ENCODE peak calls at places on chromosomes 4 and X, in four cellular contexts. C is heart left ventricle, U is breast epithelium, K is neuronal stem cell. I is an unnamed sample.
A peak's percentile ranks its signal among the peaks of the same experiment; 100 is the strongest.

GRCh38 chr4:75672461-75673026 is 667 bp downstream of the G3BP2 start:
- DNase-seq in K (peak; percentile 29), U (peak; percentile 72), C (peak; percentile 85), I (peak; percentile 78)

GRCh38 chrX:28586891-28587635 is at the start of gene IL1RAPL1:
- DNase-seq in C (no peak), K (no peak), U (no peak), I (no peak)

GRCh38 chrX:136597356-136597755 is 50.6 kb upstream of the CD40LG start:
- DNase-seq in K (no peak), C (no peak), U (no peak), I (no peak)

GRCh38 chr4:101232074-101232776 is 115.1 kb downstream of the PPP3CA start:
- DNase-seq in C (peak; percentile 41), K (no peak), U (no peak), I (peak; percentile 6)

GRCh38 chrX:72340046-72340445 is 34.3 kb upstream of the CITED1 start:
- DNase-seq in C (no peak), U (no peak), K (no peak), I (no peak)

GRCh38 chr4:82515705-82516104 is 46.1 kb downstream of the TMEM150C start:
- DNase-seq in K (no peak), U (no peak), C (no peak), I (no peak)

GRCh38 chr4:170872794-170873193 is 783.0 kb upstream of the AADAT start:
- DNase-seq in U (no peak), C (no peak), K (no peak), I (no peak)

GRCh38 chrX:2707334-2707760 is 16.3 kb downstream of the CD99 start:
- DNase-seq in C (no peak), K (no peak), U (peak; percentile 67), I (peak; percentile 68)

GRCh38 chr4:138158746-138159297 is 83.3 kb downstream of the SLC7A11 start:
- DNase-seq in C (no peak), U (no peak), K (no peak), I (no peak)

GRCh38 chr4:153438916-153439756 is 27.0 kb upstream of the TMEM131L start:
- DNase-seq in U (no peak), K (no peak), C (no peak), I (no peak)

GRCh38 chr4:31349907-31350306 is 629.7 kb downstream of the PCDH7 start:
- DNase-seq in U (no peak), K (peak; percentile 21), C (no peak), I (no peak)

GRCh38 chr4:185020293-185020808 is 2.1 kb downstream of the HELT start:
- DNase-seq in C (no peak), K (no peak), U (no peak), I (no peak)

GRCh38 chr4:70511365-70511764 is 7.0 kb upstream of the AMTN start:
- DNase-seq in U (no peak), K (no peak), C (no peak), I (no peak)

GRCh38 chrX:11641368-11641767 is 24.4 kb downstream of the ARHGAP6 start:
- DNase-seq in U (no peak), K (no peak), C (no peak), I (no peak)

GRCh38 chr4:5371415-5372190 is 320.3 kb downstream of the STK32B start:
- DNase-seq in C (no peak), U (no peak), K (no peak), I (no peak)

GRCh38 chr4:101277661-101278060 is 69.7 kb downstream of the PPP3CA start:
- DNase-seq in K (no peak), C (no peak), U (no peak), I (no peak)

GRCh38 chrX:19670321-19670750 is 155.0 kb upstream of the MAP3K15 start:
- DNase-seq in C (no peak), U (no peak), K (no peak), I (peak; percentile 30)

GRCh38 chr4:7699040-7699439 is 240.6 kb downstream of the AFAP1 start:
- DNase-seq in K (no peak), C (peak; percentile 63), U (no peak), I (no peak)

GRCh38 chr4:82491251-82491960 is 61.0 kb downstream of the ENOPH1 start:
- DNase-seq in K (no peak), C (no peak), U (no peak), I (no peak)

DNA sequence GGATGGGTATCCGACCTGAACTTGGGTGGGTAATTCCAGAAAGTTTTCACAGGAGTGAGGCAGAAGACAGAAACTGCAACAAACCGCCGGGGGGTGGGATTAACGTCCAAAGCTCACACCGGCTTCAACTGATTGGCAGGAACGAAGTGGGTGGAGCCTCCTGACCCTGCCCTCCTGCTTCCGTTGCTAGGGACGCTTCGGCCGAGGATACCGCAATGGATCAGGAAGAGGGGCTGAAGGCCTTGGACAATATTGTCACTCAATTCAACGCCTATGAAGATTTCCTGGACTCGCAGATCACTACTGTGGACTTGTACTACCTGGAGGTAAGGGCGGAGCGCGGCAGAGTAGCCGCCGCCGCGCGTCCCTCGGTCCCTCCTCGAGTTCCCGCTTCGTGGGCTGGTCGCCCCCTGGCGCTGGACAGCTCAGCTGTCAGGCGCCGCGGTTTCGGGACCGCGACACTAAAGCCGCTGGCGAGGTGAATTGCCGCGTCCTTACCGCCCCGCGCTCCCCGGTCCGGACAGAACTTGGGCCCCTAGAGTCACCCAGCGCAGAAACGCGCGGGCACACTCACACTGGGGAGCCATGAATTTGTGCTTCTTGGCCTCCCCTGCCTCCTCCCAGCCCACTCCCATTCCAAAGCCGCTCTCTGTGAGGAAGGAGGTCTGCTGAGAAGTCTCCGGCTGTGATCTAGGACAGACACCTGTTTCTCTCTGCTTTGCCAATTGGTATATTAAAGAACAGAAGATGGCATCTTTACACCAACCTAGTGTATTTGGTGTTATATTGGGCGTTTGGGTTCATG is at the start of gene CFAP299:
- DNase-seq in C (peak; percentile 86), U (peak; percentile 70), K (peak; percentile 82), I (peak; percentile 59)
- H3K4me3 ChIP-seq in C (peak within 1 kb of the TSS; percentile 68), U (peak within 1 kb of the TSS; percentile 68), K (peak within 1 kb of the TSS; percentile 63), I (peak within 1 kb of the TSS; percentile 63)

GRCh38 chr4:288891-289290 is 16.4 kb downstream of the ZNF732 start:
- DNase-seq in U (no peak), C (no peak), K (no peak), I (no peak)
- H3K4me3 ChIP-seq in U (no peak overlapping the region), C (no peak overlapping the region), K (no peak overlapping the region), I (no peak overlapping the region)

GRCh38 chr4:42892413-42892812 is at the start of gene GRXCR1:
- DNase-seq in K (no peak), C (no peak), U (no peak), I (no peak)
- H3K4me3 ChIP-seq in K (no peak within 1 kb of the TSS), C (no peak within 1 kb of the TSS), U (no peak within 1 kb of the TSS), I (no peak within 1 kb of the TSS)

DNA sequence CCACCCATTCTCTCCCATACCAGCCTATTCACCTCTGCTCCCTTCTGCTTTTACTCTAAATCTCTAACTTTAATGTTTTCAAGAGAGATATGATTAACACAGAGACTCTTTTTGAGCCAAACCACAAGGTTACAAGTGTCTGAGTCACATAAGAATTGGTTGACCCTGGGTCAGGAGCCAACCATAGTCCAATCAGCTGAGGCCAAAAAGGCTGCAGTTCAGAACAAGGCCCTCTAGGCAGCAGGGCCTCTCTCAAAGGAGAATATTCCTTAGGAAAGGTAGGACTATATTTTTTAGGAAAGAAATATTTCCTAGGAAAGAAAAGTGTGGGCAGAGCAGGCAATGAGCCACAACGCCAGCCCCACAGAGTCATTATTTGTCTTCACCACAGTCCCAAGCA is 2.3 kb downstream of the ATP8A1 start:
- DNase-seq in U (no peak), K (no peak), C (no peak), I (no peak)
- H3K4me3 ChIP-seq in U (no peak overlapping the region), K (no peak overlapping the region), C (peak overlapping the region; percentile 90), I (peak overlapping the region; percentile 94)

DNA sequence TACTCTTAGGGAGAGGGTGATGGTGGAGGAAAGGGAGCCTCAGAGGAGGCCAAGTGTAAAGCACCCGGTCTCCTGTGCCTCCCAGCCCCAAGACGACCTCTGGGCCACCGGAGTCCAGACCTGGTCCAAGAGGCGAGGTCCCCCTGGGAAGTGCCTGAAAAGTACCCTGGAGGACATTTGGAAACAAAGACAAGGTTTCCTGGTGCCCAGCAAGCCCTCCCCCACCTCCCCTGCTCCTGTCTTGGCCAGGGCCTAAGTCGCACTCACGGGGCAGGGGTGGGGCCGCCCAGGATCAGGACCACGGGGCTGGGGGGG is 532 bp upstream of the SH3BP2 start:
- DNase-seq in U (peak; percentile 49), C (no peak), K (no peak), I (no peak)
- H3K4me3 ChIP-seq in U (peak overlapping the region; percentile 88), C (peak overlapping the region; percentile 23), K (no peak overlapping the region), I (no peak overlapping the region)

DNA sequence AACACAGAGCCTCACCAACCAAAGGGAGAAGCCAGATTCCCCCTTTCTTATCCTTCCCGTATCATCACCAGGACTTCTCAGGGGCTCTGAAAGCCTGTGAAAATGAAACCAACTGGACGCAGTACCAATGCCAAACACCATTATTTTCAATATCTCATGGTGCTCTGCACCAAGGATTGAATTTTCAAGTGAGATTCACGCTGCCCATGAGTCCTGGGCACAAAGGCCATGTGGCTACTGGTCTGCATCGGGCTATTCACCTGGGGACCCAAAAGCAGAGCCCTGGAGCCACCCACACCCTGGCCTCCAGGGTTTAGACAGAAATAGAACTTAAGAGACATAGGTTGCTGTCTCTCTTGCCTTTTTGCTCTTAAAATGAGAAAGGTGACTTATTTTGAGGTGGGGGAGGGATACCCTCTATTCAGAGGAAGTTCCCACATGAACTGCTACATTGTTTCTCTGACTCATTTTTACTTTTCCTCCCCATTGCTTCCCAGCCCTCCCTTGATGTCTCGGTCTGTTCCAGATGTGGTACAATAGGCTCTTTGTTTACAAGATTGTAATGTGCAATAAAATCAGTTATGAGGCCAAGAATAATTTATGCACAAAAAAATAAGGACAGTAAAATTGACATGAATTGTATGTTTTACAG is 55.4 kb downstream of the MAML3 start:
- DNase-seq in U (no peak), K (no peak), C (no peak), I (no peak)
- H3K4me3 ChIP-seq in U (peak overlapping the region; percentile 57), K (no peak overlapping the region), C (peak overlapping the region; percentile 40), I (peak overlapping the region; percentile 11)

DNA sequence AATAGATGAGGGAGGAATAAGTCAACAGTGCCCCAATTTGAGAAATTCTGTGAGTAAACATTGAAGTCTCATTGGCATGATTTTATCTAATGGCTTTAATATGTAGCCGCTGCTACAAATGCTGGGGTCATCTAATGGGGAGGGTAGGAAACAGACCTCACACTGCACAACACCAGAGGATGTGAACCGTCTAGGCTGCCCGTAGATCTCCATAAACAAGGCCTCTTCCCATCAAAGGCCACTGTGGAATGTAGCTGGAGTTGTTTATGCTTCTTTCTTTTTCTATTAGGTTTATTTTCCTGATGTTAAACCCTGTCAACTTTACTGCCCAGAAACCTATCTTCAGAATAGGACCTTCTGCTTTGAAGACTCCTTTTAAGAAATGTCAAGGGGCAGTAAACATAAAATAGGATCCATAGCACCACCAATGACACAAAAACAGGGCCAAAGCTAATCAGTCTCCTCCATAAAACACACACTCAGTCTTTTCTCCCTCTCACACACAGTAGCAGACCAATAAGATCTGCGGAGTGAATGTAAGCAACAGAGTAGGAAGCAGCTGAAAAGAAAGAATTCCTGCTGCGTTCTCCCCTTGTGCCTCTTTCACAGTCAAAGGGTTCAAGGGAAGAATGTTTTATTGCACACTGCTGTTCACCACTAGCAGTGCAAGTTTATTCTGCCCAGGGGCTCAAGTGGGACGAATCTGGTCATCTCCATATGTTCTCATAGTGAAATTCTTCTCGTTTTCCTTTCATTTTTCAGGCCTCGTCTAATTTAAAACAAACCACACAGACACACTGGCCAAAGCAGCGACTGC is 72.2 kb downstream of the MAML3 start:
- DNase-seq in C (no peak), K (no peak), U (no peak), I (no peak)
- H3K4me3 ChIP-seq in C (no peak overlapping the region), K (peak overlapping the region; percentile 8), U (no peak overlapping the region), I (no peak overlapping the region)

I was measured in gastrocnemius medialis.